ENCODE peak calls at places on chromosomes 12 and 14, in eight cellular contexts. O, T, J, X, M, F, R and E are unnamed samples.

GRCh38 chr14:95265106-95266094 is 54.3 kb downstream of the CLMN start:
- ATAC-seq in O (peak), T (peak), J (peak), X (peak), M (peak), F (peak), R (peak), E (peak)

GRCh38 chr12:48054955-48055821 is 50.7 kb downstream of the SENP1 start:
- ATAC-seq in O (no peak), T (no peak), J (no peak), X (no peak), M (peak), F (no peak), R (no peak), E (no peak)

GRCh38 chr14:103688906-103689902 is 26.0 kb downstream of the XRCC3 start:
- ATAC-seq in O (peak), T (no peak), J (no peak), X (no peak), M (no peak), F (no peak), R (no peak), E (peak)

GRCh38 chr12:88884600-88884999 is 304.3 kb upstream of the KITLG start:
- ATAC-seq in O (no peak), T (no peak), J (no peak), X (no peak), M (no peak), F (no peak), R (no peak), E (no peak)

GRCh38 chr12:27290501-27291168 is 42.0 kb upstream of the BMAL2 start:
- ATAC-seq in O (no peak), T (no peak), J (no peak), X (no peak), M (no peak), F (no peak), R (no peak), E (no peak)

GRCh38 chr14:54944737-54945391 is 42.2 kb upstream of the GCH1 start:
- ATAC-seq in O (no peak), T (no peak), J (no peak), X (no peak), M (no peak), F (no peak), R (no peak), E (no peak)

GRCh38 chr14:75521415-75522199 is 662 bp upstream of the BATF start:
- ATAC-seq in O (no peak), T (no peak), J (no peak), X (peak), M (peak), F (no peak), R (no peak), E (no peak)

GRCh38 chr14:22791302-22791701 is 23.9 kb downstream of the SLC7A7 start:
- ATAC-seq in O (no peak), T (no peak), J (no peak), X (no peak), M (no peak), F (no peak), R (peak), E (no peak)

GRCh38 chr14:37466003-37466622 is 128.9 kb downstream of the FOXA1 start:
- ATAC-seq in O (no peak), T (no peak), J (no peak), X (no peak), M (no peak), F (no peak), R (no peak), E (no peak)

GRCh38 chr12:106358410-106359241 is 1.1 kb downstream of the POLR3B start:
- ATAC-seq in O (peak), T (no peak), J (peak), X (peak), M (no peak), F (peak), R (peak), E (peak)

GRCh38 chr14:20630340-20631022 is 11.0 kb downstream of the OR6S1 start:
- ATAC-seq in O (no peak), T (no peak), J (peak), X (peak), M (peak), F (peak), R (peak), E (no peak)

GRCh38 chr14:37062191-37062803 is 110.1 kb downstream of the SLC25A21 start:
- ATAC-seq in O (no peak), T (no peak), J (no peak), X (no peak), M (no peak), F (no peak), R (no peak), E (no peak)

GRCh38 chr12:79557690-79558315 is 133.0 kb downstream of the PAWR start:
- ATAC-seq in O (peak), T (no peak), J (no peak), X (no peak), M (no peak), F (no peak), R (no peak), E (no peak)

GRCh38 chr12:52916225-52916624 is 11.3 kb upstream of the KRT8 start:
- ATAC-seq in O (no peak), T (no peak), J (peak), X (no peak), M (no peak), F (no peak), R (no peak), E (no peak)

GRCh38 chr12:89353188-89353822 is 1.0 kb upstream of the DUSP6 start:
- ATAC-seq in O (peak), T (no peak), J (peak), X (peak), M (peak), F (peak), R (peak), E (peak)

GRCh38 chr14:23829736-23830474 is 123.7 kb upstream of the DHRS4 start:
- ATAC-seq in O (peak), T (no peak), J (peak), X (no peak), M (no peak), F (no peak), R (peak), E (peak)

GRCh38 chr12:15525414-15525813 is 203.1 kb downstream of the PTPRO start:
- ATAC-seq in O (no peak), T (no peak), J (no peak), X (no peak), M (no peak), F (no peak), R (no peak), E (no peak)

GRCh38 chr12:89129471-89129870 is 222.8 kb downstream of the DUSP6 start:
- ATAC-seq in O (no peak), T (no peak), J (no peak), X (peak), M (peak), F (no peak), R (no peak), E (no peak)

GRCh38 chr12:23028158-23028802 is 403.3 kb downstream of the ETNK1 start:
- ATAC-seq in O (no peak), T (no peak), J (no peak), X (no peak), M (no peak), F (no peak), R (no peak), E (no peak)

GRCh38 chr12:114848661-114849060 is 164.7 kb upstream of the TBX3 start:
- ATAC-seq in O (no peak), T (no peak), J (no peak), X (no peak), M (no peak), F (no peak), R (no peak), E (no peak)

GRCh38 chr12:131235871-131236271 is 282.2 kb downstream of the ADGRD1 start:
- ATAC-seq in O (no peak), T (no peak), J (no peak), X (no peak), M (no peak), F (no peak), R (no peak), E (no peak)

GRCh38 chr14:103712633-103713247 is 2.5 kb downstream of the XRCC3 start:
- ATAC-seq in O (no peak), T (no peak), J (no peak), X (no peak), M (no peak), F (no peak), R (no peak), E (no peak)

GRCh38 chr12:132619301-132620112 is 931 bp downstream of the P2RX2 start:
- ATAC-seq in O (no peak), T (no peak), J (peak), X (no peak), M (no peak), F (no peak), R (no peak), E (no peak)

GRCh38 chr12:123886931-123887582 is 85.6 kb downstream of the CCDC92 start:
- ATAC-seq in O (no peak), T (no peak), J (peak), X (no peak), M (no peak), F (no peak), R (no peak), E (no peak)

GRCh38 chr14:63508033-63508432 is 35.1 kb downstream of the PPP2R5E start:
- ATAC-seq in O (no peak), T (peak), J (no peak), X (no peak), M (no peak), F (no peak), R (no peak), E (no peak)

GRCh38 chr12:95940514-95940913 is 1.9 kb downstream of the CCDC38 start:
- ATAC-seq in O (no peak), T (no peak), J (no peak), X (no peak), M (no peak), F (no peak), R (no peak), E (no peak)

GRCh38 chr14:85464135-85464534 is 65.8 kb upstream of the FLRT2 start:
- ATAC-seq in O (no peak), T (no peak), J (no peak), X (no peak), M (no peak), F (no peak), R (no peak), E (no peak)

GRCh38 chr12:24109381-24110039 is 160.0 kb upstream of the SOX5 start:
- ATAC-seq in O (no peak), T (no peak), J (no peak), X (no peak), M (no peak), F (no peak), R (peak), E (no peak)

GRCh38 chr14:54908230-54908629 is 5.6 kb upstream of the GCH1 start:
- ATAC-seq in O (no peak), T (peak), J (no peak), X (peak), M (peak), F (no peak), R (no peak), E (no peak)

GRCh38 chr14:68495101-68495637 is 297.7 kb downstream of the ZFP36L1 start:
- ATAC-seq in O (peak), T (no peak), J (no peak), X (no peak), M (no peak), F (no peak), R (peak), E (peak)

GRCh38 chr12:18864900-18865561 is 127.1 kb downstream of the CAPZA3 start:
- ATAC-seq in O (peak), T (no peak), J (no peak), X (no peak), M (no peak), F (no peak), R (peak), E (no peak)

GRCh38 chr12:126210026-126210425 is 1144.8 kb downstream of the AACS start:
- ATAC-seq in O (no peak), T (no peak), J (no peak), X (no peak), M (no peak), F (no peak), R (no peak), E (no peak)

GRCh38 chr12:111519083-111519482 is 80.0 kb downstream of the ATXN2 start:
- ATAC-seq in O (no peak), T (no peak), J (no peak), X (no peak), M (no peak), F (peak), R (no peak), E (no peak)

GRCh38 chr12:131385313-131386166 is 325.4 kb upstream of the SFSWAP start:
- ATAC-seq in O (no peak), T (no peak), J (no peak), X (no peak), M (no peak), F (no peak), R (no peak), E (no peak)